ENCODE peak calls at places on chromosomes 3 and 15, in seven cellular contexts. Q is ovary, V is fibroblast of the aortic adventitia, B is B cell, Y is brain microvascular endothelial cell, R is nephron progenitor cell, N is OCI-LY7. A is an unnamed sample.

GRCh38 chr3:37944243-37944955 is 46.2 kb upstream of the VILL start:
- DNase-seq in R (no peak), B (no peak), Q (no peak), V (no peak), N (no peak), Y (no peak), A (no peak)

GRCh38 chr3:167967257-167968010 is 128.3 kb downstream of the GOLIM4 start:
- DNase-seq in B (no peak), N (no peak), V (no peak), R (no peak), Y (no peak), Q (no peak), A (no peak)

GRCh38 chr15:61499371-61499770 is 270.3 kb upstream of the RORA start:
- DNase-seq in N (no peak), V (no peak), Q (no peak), Y (no peak), R (no peak), B (no peak), A (no peak)

GRCh38 chr15:57534279-57534678 is 57.4 kb upstream of the MYZAP start:
- DNase-seq in Y (no peak), V (peak; percentile 74), Q (no peak), N (no peak), B (no peak), R (no peak), A (no peak)

GRCh38 chr3:184907941-184908649 is 96.1 kb downstream of the VPS8 start:
- DNase-seq in Q (no peak), Y (no peak), N (no peak), R (no peak), V (no peak), B (no peak), A (no peak)

GRCh38 chr15:74727727-74728126 is 2.4 kb upstream of the CYP1A1 start:
- DNase-seq in V (no peak), N (no peak), Y (no peak), R (no peak), B (no peak), Q (no peak), A (no peak)

GRCh38 chr3:72593881-72594397 is 254.3 kb downstream of the SHQ1 start:
- DNase-seq in N (no peak), V (peak; percentile 38), Y (no peak), B (no peak), Q (no peak), R (no peak), A (no peak)

GRCh38 chr15:43975326-43975725 is 148.5 kb downstream of the WDR76 start:
- DNase-seq in N (no peak), V (no peak), R (no peak), Q (no peak), Y (no peak), B (no peak), A (no peak)

GRCh38 chr3:138470687-138471086 is 36.3 kb downstream of the ESYT3 start:
- DNase-seq in B (no peak), V (peak; percentile 72), R (no peak), Q (no peak), Y (no peak), N (no peak), A (no peak)

GRCh38 chr3:105532251-105532650 is 165.5 kb downstream of the ALCAM start:
- DNase-seq in R (no peak), Y (no peak), N (no peak), B (no peak), V (no peak), Q (no peak), A (no peak)

GRCh38 chr3:13308406-13308805 is 111.7 kb downstream of the NUP210 start:
- DNase-seq in Q (no peak), R (peak; percentile 38), B (no peak), Y (peak; percentile 51), N (peak; percentile 56), V (peak; percentile 25), A (no peak)

GRCh38 chr15:58441376-58442070 is 9.7 kb downstream of the LIPC start:
- DNase-seq in R (no peak), N (no peak), B (no peak), V (peak; percentile 86), Y (peak; percentile 50), Q (no peak), A (no peak)

GRCh38 chr3:140442621-140443020 is 235.2 kb upstream of the TRIM42 start:
- DNase-seq in Q (no peak), N (no peak), V (no peak), Y (no peak), B (no peak), R (no peak), A (no peak)

GRCh38 chr3:66671348-66671747 is 170.5 kb upstream of the LRIG1 start:
- DNase-seq in N (no peak), B (no peak), V (no peak), Q (no peak), R (no peak), Y (no peak), A (no peak)

GRCh38 chr3:155313303-155313702 is 19.8 kb upstream of the STRIT1 start:
- DNase-seq in R (no peak), Y (no peak), B (no peak), N (no peak), Q (no peak), V (peak; percentile 40), A (no peak)

GRCh38 chr3:170007031-170007663 is 30.6 kb upstream of the GPR160 start:
- DNase-seq in V (peak; percentile 70), R (no peak), B (peak; percentile 52), Q (no peak), Y (peak; percentile 49), N (peak; percentile 69), A (no peak)

GRCh38 chr3:69020424-69020823 is 6.9 kb upstream of the EOGT start:
- DNase-seq in Q (no peak), R (no peak), Y (no peak), N (peak; percentile 8), B (no peak), V (no peak), A (no peak)

GRCh38 chr3:69016901-69017300 is 3.4 kb upstream of the EOGT start:
- DNase-seq in Y (no peak), Q (no peak), B (no peak), R (no peak), N (no peak), V (no peak), A (no peak)

GRCh38 chr3:69016102-69016501 is 2.6 kb upstream of the EOGT start:
- DNase-seq in R (no peak), Q (no peak), B (no peak), Y (no peak), N (no peak), V (no peak), A (no peak)

DNA sequence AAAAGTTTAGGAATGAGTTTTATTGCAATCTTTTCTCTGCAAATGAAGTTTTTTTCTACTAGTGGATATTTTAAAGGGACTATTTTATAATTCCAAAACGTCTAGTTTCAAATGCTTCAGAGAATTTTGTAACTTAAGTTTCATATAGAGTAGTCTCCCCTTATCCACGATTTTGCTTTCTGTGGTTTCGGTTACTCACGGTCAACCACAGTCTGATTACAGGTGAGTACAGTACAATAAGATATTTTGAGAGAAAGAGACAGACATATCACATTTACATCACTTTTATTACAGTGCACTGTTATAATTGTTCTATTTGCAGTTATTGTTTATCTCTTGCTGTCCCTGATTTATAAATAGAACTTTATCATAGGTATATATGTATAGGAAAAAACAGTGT is 7.4 kb upstream of the EOGT start:
- DNase-seq in N (no peak), Q (no peak), B (no peak), R (no peak), Y (no peak), V (no peak), A (no peak)
- TF ChIP-seq CTCF in N (peak; percentile 11), Q (no peak), B (no peak), R (no peak), Y (no peak), V (no peak), A (no peak)

GRCh38 chr3:63565220-63565619 is 87.3 kb upstream of the SNTN start:
- DNase-seq in R (no peak), Q (no peak), V (no peak), N (no peak), B (no peak), Y (no peak), A (no peak)
- TF ChIP-seq CTCF in R (no peak), Q (no peak), V (peak; percentile 2), N (no peak), B (no peak), Y (peak; percentile 16), A (no peak)

GRCh38 chr15:101509279-101509678 is 19.8 kb upstream of the PCSK6 start:
- DNase-seq in N (no peak), R (no peak), V (no peak), Q (no peak), B (no peak), Y (no peak), A (no peak)
- TF ChIP-seq CTCF in N (no peak), R (no peak), V (no peak), Q (no peak), B (no peak), Y (no peak), A (no peak)

GRCh38 chr3:68999605-69000004 is 13.9 kb downstream of the EOGT start:
- DNase-seq in R (no peak), B (no peak), N (no peak), Q (no peak), Y (no peak), V (no peak), A (no peak)

GRCh38 chr3:68997887-68998286 is 15.6 kb downstream of the EOGT start:
- DNase-seq in Y (no peak), N (no peak), B (no peak), R (no peak), Q (no peak), V (no peak), A (no peak)

GRCh38 chr3:68996356-68996995 is 17.0 kb downstream of the EOGT start:
- DNase-seq in N (no peak), B (no peak), R (no peak), V (no peak), Y (peak; percentile 52), Q (no peak), A (no peak)
- TF ChIP-seq CTCF in N (no peak), B (no peak), R (no peak), V (no peak), Y (no peak), Q (no peak), A (no peak)

DNA sequence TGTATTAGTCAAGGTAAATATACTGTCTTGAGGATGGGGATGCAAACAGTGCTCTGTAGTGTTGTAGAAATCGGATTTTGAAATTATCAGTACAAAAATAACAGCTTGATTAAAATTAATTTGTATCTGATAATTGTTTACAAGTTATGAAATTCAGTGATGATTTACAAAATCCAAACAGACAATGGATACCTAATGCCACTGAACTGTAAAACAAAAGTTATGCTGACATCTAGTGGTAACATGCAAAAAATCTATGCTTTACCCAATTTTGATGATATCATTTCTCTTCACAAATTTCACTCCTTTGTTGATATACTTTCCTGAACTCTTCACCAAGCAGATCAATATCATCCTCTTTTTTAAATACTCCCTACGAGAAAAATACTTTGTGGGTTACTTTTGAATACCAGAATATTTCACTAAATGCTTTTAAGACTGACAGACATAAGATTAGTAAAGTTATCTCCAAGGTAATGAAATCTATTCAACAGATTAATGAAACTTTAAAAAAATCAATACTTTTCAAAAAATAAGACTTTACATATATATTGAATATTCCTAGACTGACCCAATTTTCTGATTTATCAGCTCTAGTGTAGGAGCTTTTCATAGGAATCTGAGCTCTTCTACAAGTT is 36.0 kb downstream of the MNS1 start:
- DNase-seq in V (peak; percentile 58), Q (no peak), Y (no peak), N (peak; percentile 68), B (no peak), R (no peak), A (no peak)
- TF ChIP-seq CTCF in V (peak; percentile 52), Q (no peak), Y (no peak), N (peak; percentile 91), B (peak; percentile 73), R (peak; percentile 50), A (peak; percentile 12)

A was measured in ascending aorta.